ENCODE peak calls at places on chromosome 15, in six cellular contexts. One of them, this sample, is unnamed.

GRCh38 chr15:41607033-41607432 is 48.0 kb downstream of the TYRO3 start:
- DNase-seq in cardiac muscle cell: no peak
- DNase-seq in fibroblast of mammary gland: peak
- DNase-seq in tibial artery: no peak
- DNase-seq in endothelial cell: no peak
- DNase-seq in mesothelial cell of epicardium: no peak
- DNase-seq in this sample: no peak

GRCh38 chr15:60605879-60606304 is 127.0 kb upstream of the ICE2 start:
- DNase-seq in cardiac muscle cell: no peak
- DNase-seq in fibroblast of mammary gland: peak
- DNase-seq in tibial artery: no peak
- DNase-seq in endothelial cell: peak
- DNase-seq in mesothelial cell of epicardium: no peak
- DNase-seq in this sample: no peak

GRCh38 chr15:70320077-70320830 is 222.5 kb upstream of the TLE3 start:
- DNase-seq in cardiac muscle cell: no peak
- DNase-seq in fibroblast of mammary gland: peak
- DNase-seq in tibial artery: no peak
- DNase-seq in endothelial cell: no peak
- DNase-seq in mesothelial cell of epicardium: no peak
- DNase-seq in this sample: no peak

GRCh38 chr15:61228025-61228901 is 839 bp downstream of the RORA start:
- DNase-seq in cardiac muscle cell: peak
- DNase-seq in fibroblast of mammary gland: peak
- DNase-seq in tibial artery: no peak
- DNase-seq in endothelial cell: peak
- DNase-seq in mesothelial cell of epicardium: peak
- DNase-seq in this sample: peak

GRCh38 chr15:59676565-59676964 is 12.6 kb downstream of the BNIP2 start:
- DNase-seq in cardiac muscle cell: no peak
- DNase-seq in fibroblast of mammary gland: no peak
- DNase-seq in tibial artery: no peak
- DNase-seq in endothelial cell: no peak
- DNase-seq in mesothelial cell of epicardium: no peak
- DNase-seq in this sample: no peak

GRCh38 chr15:63344737-63345390 is 36.8 kb downstream of the CA12 start:
- DNase-seq in cardiac muscle cell: no peak
- DNase-seq in fibroblast of mammary gland: no peak
- DNase-seq in tibial artery: no peak
- DNase-seq in endothelial cell: no peak
- DNase-seq in mesothelial cell of epicardium: no peak
- DNase-seq in this sample: no peak

GRCh38 chr15:99016680-99017321 is 9.2 kb upstream of the PGPEP1L start:
- DNase-seq in cardiac muscle cell: no peak
- DNase-seq in fibroblast of mammary gland: peak
- DNase-seq in tibial artery: no peak
- DNase-seq in endothelial cell: peak
- DNase-seq in mesothelial cell of epicardium: no peak
- DNase-seq in this sample: no peak

GRCh38 chr15:41124058-41124457 is 8.0 kb upstream of the INO80 start:
- DNase-seq in cardiac muscle cell: no peak
- DNase-seq in fibroblast of mammary gland: no peak
- DNase-seq in tibial artery: no peak
- DNase-seq in endothelial cell: no peak
- DNase-seq in mesothelial cell of epicardium: no peak
- DNase-seq in this sample: no peak

GRCh38 chr15:27481768-27482167 is 510.8 kb downstream of the GABRG3 start:
- DNase-seq in cardiac muscle cell: no peak
- DNase-seq in fibroblast of mammary gland: no peak
- DNase-seq in tibial artery: no peak
- DNase-seq in endothelial cell: no peak
- DNase-seq in mesothelial cell of epicardium: no peak
- DNase-seq in this sample: peak

GRCh38 chr15:82045179-82045891 is 483 bp downstream of the MEX3B start:
- DNase-seq in cardiac muscle cell: peak
- DNase-seq in fibroblast of mammary gland: peak
- DNase-seq in tibial artery: peak
- DNase-seq in endothelial cell: peak
- DNase-seq in mesothelial cell of epicardium: peak
- DNase-seq in this sample: peak

DNA sequence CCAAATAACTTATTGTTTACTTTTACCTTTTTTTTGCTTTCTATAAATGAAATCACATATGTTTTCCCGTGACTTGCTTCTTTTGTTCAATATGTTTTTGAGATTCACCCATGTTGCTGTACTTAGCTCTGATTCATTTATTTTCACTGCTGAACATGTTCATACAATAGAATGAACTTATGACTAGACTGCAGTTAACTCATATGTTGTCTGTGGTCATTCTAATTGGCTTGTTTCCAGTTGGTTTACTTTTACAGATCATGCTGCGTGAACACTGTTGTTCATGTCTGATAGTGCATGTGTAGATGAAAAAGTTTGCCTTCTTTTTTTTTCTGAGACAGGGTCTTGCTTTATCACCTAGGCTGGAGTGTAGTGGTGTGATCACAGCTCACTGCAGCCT is 31.6 kb upstream of the SV2B start:
- DNase-seq in cardiac muscle cell: no peak
- DNase-seq in fibroblast of mammary gland: no peak
- DNase-seq in tibial artery: no peak
- DNase-seq in endothelial cell: no peak
- DNase-seq in mesothelial cell of epicardium: no peak
- DNase-seq in this sample: no peak
- TF ChIP-seq CTCF in cardiac muscle cell: no peak
- TF ChIP-seq CTCF in fibroblast of mammary gland: no peak
- TF ChIP-seq CTCF in tibial artery: no peak
- TF ChIP-seq CTCF in endothelial cell: no peak
- TF ChIP-seq CTCF in mesothelial cell of epicardium: no peak
- TF ChIP-seq CTCF in this sample: no peak

GRCh38 chr15:25345943-25346342 is 92.9 kb downstream of the UBE3A start:
- DNase-seq in cardiac muscle cell: peak
- DNase-seq in fibroblast of mammary gland: peak
- DNase-seq in tibial artery: peak
- DNase-seq in endothelial cell: peak
- DNase-seq in mesothelial cell of epicardium: no peak
- DNase-seq in this sample: peak
- TF ChIP-seq CTCF in cardiac muscle cell: peak
- TF ChIP-seq CTCF in fibroblast of mammary gland: peak
- TF ChIP-seq CTCF in tibial artery: peak
- TF ChIP-seq CTCF in endothelial cell: no peak
- TF ChIP-seq CTCF in mesothelial cell of epicardium: no peak
- TF ChIP-seq CTCF in this sample: peak

GRCh38 chr15:35722506-35722905 is 176.5 kb upstream of the DPH6 start:
- DNase-seq in cardiac muscle cell: no peak
- DNase-seq in fibroblast of mammary gland: no peak
- DNase-seq in tibial artery: no peak
- DNase-seq in endothelial cell: no peak
- DNase-seq in mesothelial cell of epicardium: no peak
- DNase-seq in this sample: no peak

GRCh38 chr15:35717721-35718120 is 171.8 kb upstream of the DPH6 start:
- DNase-seq in cardiac muscle cell: no peak
- DNase-seq in fibroblast of mammary gland: no peak
- DNase-seq in tibial artery: no peak
- DNase-seq in endothelial cell: no peak
- DNase-seq in mesothelial cell of epicardium: no peak
- DNase-seq in this sample: no peak

GRCh38 chr15:35723120-35723707 is 177.2 kb upstream of the DPH6 start:
- DNase-seq in cardiac muscle cell: no peak
- DNase-seq in fibroblast of mammary gland: no peak
- DNase-seq in tibial artery: no peak
- DNase-seq in endothelial cell: no peak
- DNase-seq in mesothelial cell of epicardium: no peak
- DNase-seq in this sample: no peak

GRCh38 chr15:35720984-35721383 is 175.0 kb upstream of the DPH6 start:
- DNase-seq in cardiac muscle cell: no peak
- DNase-seq in fibroblast of mammary gland: no peak
- DNase-seq in tibial artery: no peak
- DNase-seq in endothelial cell: no peak
- DNase-seq in mesothelial cell of epicardium: no peak
- DNase-seq in this sample: no peak

GRCh38 chr15:35719964-35720507 is 174.1 kb upstream of the DPH6 start:
- DNase-seq in cardiac muscle cell: no peak
- DNase-seq in fibroblast of mammary gland: no peak
- DNase-seq in tibial artery: no peak
- DNase-seq in endothelial cell: no peak
- DNase-seq in mesothelial cell of epicardium: no peak
- DNase-seq in this sample: no peak
- TF ChIP-seq CTCF in cardiac muscle cell: no peak
- TF ChIP-seq CTCF in fibroblast of mammary gland: no peak
- TF ChIP-seq CTCF in tibial artery: no peak
- TF ChIP-seq CTCF in endothelial cell: no peak
- TF ChIP-seq CTCF in mesothelial cell of epicardium: no peak
- TF ChIP-seq CTCF in this sample: no peak

DNA sequence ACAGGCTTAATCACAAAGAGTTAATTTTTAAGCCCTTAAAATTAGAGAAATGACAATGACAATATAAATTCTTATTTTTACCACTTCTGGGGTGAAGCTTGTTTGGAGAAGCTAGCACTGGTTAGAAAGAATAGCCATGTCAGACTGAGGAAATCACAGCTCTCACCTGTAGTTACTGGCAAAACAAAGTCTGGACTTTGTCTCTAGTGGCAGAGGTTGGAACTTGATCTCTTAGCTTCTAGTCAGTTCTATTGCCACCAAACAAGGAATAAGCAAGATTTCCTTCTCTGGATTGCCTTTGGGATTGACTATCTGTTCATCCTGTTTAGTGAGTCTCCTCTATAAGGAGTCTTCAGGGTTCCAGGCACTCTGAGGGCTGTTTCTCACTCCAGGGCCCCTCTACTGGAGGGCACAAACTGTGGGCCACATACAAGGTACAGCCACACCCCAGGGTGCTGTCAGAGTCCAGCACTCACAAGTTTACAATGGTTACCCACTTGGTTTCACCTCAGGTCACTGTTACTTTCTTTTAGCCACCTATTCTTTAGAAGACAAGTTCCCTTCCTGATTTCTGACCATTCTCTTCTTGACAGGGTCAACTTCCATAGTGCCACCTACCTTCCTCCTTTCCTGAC is 426.6 kb upstream of the THBS1 start:
- DNase-seq in cardiac muscle cell: no peak
- DNase-seq in fibroblast of mammary gland: no peak
- DNase-seq in tibial artery: no peak
- DNase-seq in endothelial cell: no peak
- DNase-seq in mesothelial cell of epicardium: no peak
- DNase-seq in this sample: no peak
- TF ChIP-seq CTCF in cardiac muscle cell: no peak
- TF ChIP-seq CTCF in fibroblast of mammary gland: peak
- TF ChIP-seq CTCF in tibial artery: no peak
- TF ChIP-seq CTCF in endothelial cell: peak
- TF ChIP-seq CTCF in mesothelial cell of epicardium: no peak
- TF ChIP-seq CTCF in this sample: peak

DNA sequence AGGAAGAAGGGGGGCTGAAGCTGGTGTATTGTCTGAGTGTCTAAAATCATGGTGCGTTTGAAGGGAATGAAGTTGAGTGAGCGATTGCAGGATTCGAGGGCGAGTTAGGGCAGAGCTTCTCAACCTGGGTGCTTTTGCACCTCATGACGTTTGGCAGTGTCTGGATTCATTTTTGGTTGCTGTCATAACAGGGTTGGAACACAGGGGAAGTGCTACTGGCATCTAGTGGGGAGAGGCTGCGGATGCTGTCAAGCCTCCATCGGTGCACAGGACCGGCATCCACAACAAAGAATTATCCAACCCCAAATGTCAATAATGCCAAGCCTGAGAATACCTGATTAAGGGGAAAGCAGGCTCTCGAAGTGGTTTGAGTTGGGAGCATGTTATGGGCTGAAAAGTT is 120.0 kb downstream of the SLCO3A1 start:
- DNase-seq in cardiac muscle cell: no peak
- DNase-seq in fibroblast of mammary gland: no peak
- DNase-seq in tibial artery: no peak
- DNase-seq in endothelial cell: no peak
- DNase-seq in mesothelial cell of epicardium: no peak
- DNase-seq in this sample: no peak
- TF ChIP-seq CTCF in cardiac muscle cell: peak
- TF ChIP-seq CTCF in fibroblast of mammary gland: no peak
- TF ChIP-seq CTCF in tibial artery: no peak
- TF ChIP-seq CTCF in endothelial cell: no peak
- TF ChIP-seq CTCF in mesothelial cell of epicardium: no peak
- TF ChIP-seq CTCF in this sample: peak